ENCODE peak calls at places on chromosomes 11 and 22, in eight cellular contexts. X, I, Y, H, D, N, T and K are unnamed samples.

GRCh38 chr11:71548716-71549151 is 514 bp downstream of the KRTAP5-9 start:
- DNase-seq in T (no peak), H (no peak), D (no peak), Y (no peak), N (no peak), I (no peak), X (no peak), K (no peak)

GRCh38 chr11:103730151-103730940 is 306.1 kb upstream of the DDI1 start:
- DNase-seq in I (no peak), Y (no peak), X (no peak), T (no peak), N (no peak), D (no peak), H (no peak), K (no peak)

GRCh38 chr22:19723165-19723989 is at the start of gene GP1BB:
- DNase-seq in Y (no peak), T (no peak), X (no peak), N (no peak), D (no peak), H (no peak), I (no peak), K (no peak)

GRCh38 chr11:2207212-2207611 is 35.6 kb upstream of the TH start:
- DNase-seq in N (no peak), D (no peak), H (no peak), Y (no peak), X (no peak), T (no peak), I (peak), K (no peak)

GRCh38 chr11:93718057-93718563 is 23.2 kb downstream of the TAF1D start:
- DNase-seq in H (no peak), Y (no peak), X (no peak), N (no peak), T (no peak), D (no peak), I (no peak), K (no peak)

GRCh38 chr11:126790550-126790981 is 210.0 kb downstream of the KIRREL3 start:
- DNase-seq in H (peak), N (peak), I (no peak), Y (peak), T (no peak), X (no peak), D (no peak), K (peak)

GRCh38 chr11:27700351-27701261 is at the start of gene BDNF:
- DNase-seq in N (peak), D (no peak), Y (no peak), I (no peak), X (no peak), T (peak), H (no peak), K (no peak)

GRCh38 chr22:49827307-49827852 is 293 bp downstream of the BRD1 start:
- DNase-seq in T (no peak), Y (no peak), N (no peak), I (no peak), H (no peak), D (no peak), X (no peak), K (no peak)

GRCh38 chr11:73784080-73784634 is 3.5 kb upstream of the MRPL48 start:
- DNase-seq in T (no peak), Y (no peak), I (no peak), H (no peak), D (no peak), N (no peak), X (no peak), K (no peak)

GRCh38 chr11:45777127-45777969 is 27.6 kb upstream of the SLC35C1 start:
- DNase-seq in I (no peak), N (no peak), Y (no peak), X (no peak), T (no peak), D (no peak), H (no peak), K (no peak)

GRCh38 chr11:28342704-28343103 is 234.5 kb downstream of the METTL15 start:
- DNase-seq in X (no peak), T (no peak), Y (no peak), N (no peak), H (peak), I (no peak), D (no peak), K (no peak)

GRCh38 chr11:45489281-45489906 is 176.0 kb downstream of the CHST1 start:
- DNase-seq in N (no peak), X (no peak), T (no peak), Y (no peak), D (no peak), H (no peak), I (no peak), K (no peak)

GRCh38 chr11:15845261-15845660 is 511.1 kb downstream of the SOX6 start:
- DNase-seq in I (no peak), T (peak), N (peak), X (no peak), D (no peak), Y (no peak), H (no peak), K (no peak)

GRCh38 chr22:44876921-44877320 is 124.5 kb downstream of the ARHGAP8 start:
- DNase-seq in D (no peak), Y (no peak), I (no peak), H (no peak), N (no peak), X (no peak), T (no peak), K (no peak)

GRCh38 chr22:20487715-20488114 is 7.9 kb downstream of the KLHL22 start:
- DNase-seq in H (no peak), X (no peak), T (no peak), D (no peak), N (no peak), Y (no peak), I (no peak), K (no peak)

GRCh38 chr11:108025387-108026080 is 16.8 kb downstream of the CUL5 start:
- DNase-seq in Y (no peak), H (no peak), X (no peak), I (no peak), N (no peak), T (no peak), D (no peak), K (no peak)

GRCh38 chr11:59542142-59542810 is 30.9 kb downstream of the OR4D9 start:
- DNase-seq in T (no peak), Y (no peak), I (no peak), X (no peak), D (no peak), N (no peak), H (no peak), K (no peak)

GRCh38 chr11:57203359-57203758 is 21.6 kb downstream of the LRRC55 start:
- DNase-seq in D (peak), T (no peak), X (no peak), Y (no peak), H (no peak), I (peak), N (no peak), K (no peak)

GRCh38 chr11:16193897-16194381 is 162.4 kb downstream of the SOX6 start:
- DNase-seq in D (no peak), T (no peak), X (no peak), N (no peak), H (no peak), I (no peak), Y (no peak), K (no peak)

GRCh38 chr22:20292673-20293232 is 24.6 kb upstream of the RTN4R start:
- DNase-seq in H (no peak), D (no peak), T (no peak), X (no peak), I (no peak), N (no peak), Y (no peak), K (no peak)

GRCh38 chr11:45252134-45252856 is 33.8 kb downstream of the SYT13 start:
- DNase-seq in X (no peak), T (peak), Y (no peak), H (no peak), I (no peak), N (no peak), D (no peak), K (peak)

GRCh38 chr11:44659641-44660040 is 67.1 kb upstream of the TSPAN18 start:
- DNase-seq in D (no peak), I (peak), H (no peak), Y (no peak), T (no peak), N (peak), X (no peak), K (no peak)

GRCh38 chr22:20439556-20439927 is 1.9 kb upstream of the SCARF2 start:
- DNase-seq in X (no peak), I (no peak), Y (no peak), N (no peak), T (no peak), H (no peak), D (no peak), K (no peak)